ENCODE peak calls at places on chromosomes 16 and 17, in six cellular contexts. M, I, Q, W, S and N are unnamed samples.

GRCh38 chr17:73402466-73402865 is 90.7 kb upstream of the CDC42EP4 start:
- DNase-seq in M (no peak), I (no peak), Q (no peak), W (no peak), S (no peak), N (no peak)

GRCh38 chr17:34654871-34655270 is 75.5 kb downstream of the TMEM132E start:
- DNase-seq in M (no peak), I (no peak), Q (peak), W (no peak), S (no peak), N (no peak)

GRCh38 chr17:18999911-19000310 is 4.7 kb downstream of the FAM83G start:
- DNase-seq in M (no peak), I (no peak), Q (no peak), W (no peak), S (no peak), N (peak)

GRCh38 chr16:57613514-57613913 is 14.9 kb upstream of the ADGRG1 start:
- DNase-seq in M (peak), I (no peak), Q (no peak), W (no peak), S (no peak), N (no peak)

GRCh38 chr17:2860045-2860444 is 63.8 kb downstream of the RAP1GAP2 start:
- DNase-seq in M (no peak), I (no peak), Q (no peak), W (no peak), S (no peak), N (no peak)

GRCh38 chr16:12126091-12126806 is 149.7 kb downstream of the SNX29 start:
- DNase-seq in M (no peak), I (no peak), Q (no peak), W (no peak), S (no peak), N (peak)

GRCh38 chr16:30585022-30585399 is 486 bp downstream of the ZNF785 start:
- DNase-seq in M (peak), I (peak), Q (no peak), W (no peak), S (no peak), N (peak)

GRCh38 chr16:31453255-31454204 is 5.8 kb upstream of the ARMC5 start:
- DNase-seq in M (peak), I (peak), Q (peak), W (peak), S (no peak), N (peak)

GRCh38 chr17:80947200-80947940 is 44.3 kb upstream of the CHMP6 start:
- DNase-seq in M (no peak), I (no peak), Q (no peak), W (no peak), S (no peak), N (no peak)

GRCh38 chr16:85689950-85690320 is 1.2 kb upstream of the GINS2 start:
- DNase-seq in M (no peak), I (peak), Q (no peak), W (no peak), S (no peak), N (no peak)

GRCh38 chr17:82943751-82944150 is 103.9 kb upstream of the ZNF750 start:
- DNase-seq in M (peak), I (no peak), Q (no peak), W (no peak), S (no peak), N (no peak)

GRCh38 chr16:83044589-83044988 is 417.8 kb downstream of the CDH13 start:
- DNase-seq in M (no peak), I (no peak), Q (no peak), W (no peak), S (no peak), N (no peak)

GRCh38 chr16:81491522-81492188 is 47.0 kb downstream of the CMIP start:
- DNase-seq in M (no peak), I (no peak), Q (no peak), W (peak), S (no peak), N (no peak)

GRCh38 chr17:1002771-1003555 is 6.0 kb downstream of the TIMM22 start:
- DNase-seq in M (no peak), I (no peak), Q (no peak), W (peak), S (no peak), N (no peak)

GRCh38 chr16:84419730-84420129 is 51.4 kb downstream of the ATP2C2 start:
- DNase-seq in M (no peak), I (no peak), Q (no peak), W (no peak), S (no peak), N (no peak)

GRCh38 chr16:31105677-31106213 is 2.4 kb upstream of the BCKDK start:
- DNase-seq in M (peak), I (peak), Q (peak), W (no peak), S (peak), N (peak)

GRCh38 chr16:55497558-55497957 is 11.3 kb upstream of the LPCAT2 start:
- DNase-seq in M (no peak), I (no peak), Q (no peak), W (no peak), S (no peak), N (no peak)

GRCh38 chr17:74742978-74743545 is 5.4 kb upstream of the NHERF1 start:
- DNase-seq in M (no peak), I (no peak), Q (no peak), W (no peak), S (no peak), N (no peak)

GRCh38 chr17:70144260-70144846 is 25.0 kb upstream of the KCNJ2 start:
- DNase-seq in M (no peak), I (peak), Q (peak), W (peak), S (no peak), N (peak)

GRCh38 chr17:57408064-57408811 is 151.9 kb downstream of the MSI2 start:
- DNase-seq in M (no peak), I (peak), Q (peak), W (no peak), S (no peak), N (peak)

GRCh38 chr16:5820472-5820871 is 722.9 kb upstream of the EEF2KMT start:
- DNase-seq in M (no peak), I (no peak), Q (no peak), W (no peak), S (no peak), N (peak)

GRCh38 chr17:41215681-41216080 is 10.8 kb upstream of the KRTAP9-2 start:
- DNase-seq in M (no peak), I (no peak), Q (no peak), W (no peak), S (no peak), N (no peak)

GRCh38 chr16:53580038-53580802 is 77.2 kb upstream of the AKTIP start:
- DNase-seq in M (no peak), I (no peak), Q (no peak), W (no peak), S (no peak), N (no peak)

GRCh38 chr16:70576431-70577255 is 53.0 kb downstream of the SF3B3 start:
- DNase-seq in M (peak), I (no peak), Q (no peak), W (peak), S (no peak), N (peak)

GRCh38 chr16:86379505-86379846 is 130.9 kb upstream of the FOXF1 start:
- DNase-seq in M (no peak), I (no peak), Q (no peak), W (no peak), S (no peak), N (no peak)

GRCh38 chr17:49760909-49761558 is 2.9 kb downstream of the FAM117A start:
- DNase-seq in M (no peak), I (no peak), Q (no peak), W (no peak), S (no peak), N (no peak)
- H3K4me3 ChIP-seq in M (no peak), I (no peak), Q (no peak), W (no peak), S (peak), N (no peak)

GRCh38 chr17:8001976-8002645 is at the start of gene GUCY2D:
- DNase-seq in M (peak), I (peak), Q (no peak), W (no peak), S (no peak), N (no peak)
- H3K4me3 ChIP-seq in M (no peak), I (peak), Q (no peak), W (no peak), S (peak), N (no peak)

GRCh38 chr16:2756288-2757015 is 4.0 kb downstream of the SRRM2 start:
- DNase-seq in M (no peak), I (no peak), Q (no peak), W (no peak), S (no peak), N (no peak)

GRCh38 chr16:2753523-2754020 is 1.1 kb downstream of the SRRM2 start:
- DNase-seq in M (no peak), I (peak), Q (peak), W (no peak), S (no peak), N (no peak)

GRCh38 chr16:2755158-2755557 is 2.7 kb downstream of the SRRM2 start:
- DNase-seq in M (no peak), I (no peak), Q (no peak), W (no peak), S (no peak), N (no peak)

GRCh38 chr16:2761472-2761871 is 9.0 kb downstream of the SRRM2 start:
- DNase-seq in M (no peak), I (no peak), Q (no peak), W (no peak), S (no peak), N (no peak)

DNA sequence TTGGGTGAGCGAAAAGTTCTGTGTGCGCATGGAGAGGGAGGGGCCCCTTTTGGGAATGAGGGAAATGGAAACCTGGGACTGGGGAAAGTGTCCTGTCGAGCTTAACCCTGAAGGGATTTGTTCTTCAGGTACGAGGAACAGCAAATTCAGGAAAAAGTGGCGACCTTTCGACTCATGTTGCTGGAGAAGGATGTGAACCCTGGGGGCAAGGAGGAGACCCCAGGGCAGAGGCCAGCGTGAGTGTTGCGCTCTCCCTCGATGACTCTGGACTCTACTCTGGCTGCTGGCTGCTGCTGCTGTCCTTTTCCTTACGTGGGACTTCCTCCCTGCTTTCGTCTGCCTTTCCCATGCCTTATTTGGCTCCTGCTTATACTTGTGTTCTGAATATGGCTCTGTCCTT is 4.9 kb downstream of the SRRM2 start:
- DNase-seq in M (no peak), I (no peak), Q (no peak), W (no peak), S (no peak), N (no peak)
- H3K4me3 ChIP-seq in M (no peak), I (no peak), Q (no peak), W (no peak), S (no peak), N (no peak)

DNA sequence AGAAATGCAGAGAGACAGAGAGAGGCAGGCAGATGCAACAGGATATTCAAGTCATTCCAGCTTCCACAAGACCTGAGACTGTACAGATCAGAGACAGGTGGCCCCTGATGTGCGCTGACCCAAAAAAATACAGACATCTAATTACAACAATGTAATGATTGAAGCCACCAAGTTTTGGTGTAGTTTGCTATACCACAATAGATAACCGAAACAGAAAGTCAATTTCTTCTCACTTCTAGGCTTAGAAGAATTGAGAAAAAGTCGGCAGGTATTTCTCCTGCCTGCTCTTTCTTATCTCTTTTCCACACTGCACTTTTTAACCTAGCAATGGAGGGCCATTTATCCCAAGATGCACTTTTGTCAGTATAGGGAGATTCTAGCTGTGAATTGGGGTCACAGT is 949.2 kb downstream of the CDH11 start:
- DNase-seq in M (no peak), I (no peak), Q (no peak), W (no peak), S (no peak), N (no peak)
- H3K4me3 ChIP-seq in M (no peak), I (no peak), Q (no peak), W (no peak), S (no peak), N (no peak)

GRCh38 chr17:50949128-50950001 is 83.2 kb upstream of the TOB1 start:
- DNase-seq in M (peak), I (no peak), Q (no peak), W (no peak), S (no peak), N (no peak)
- H3K4me3 ChIP-seq in M (no peak), I (no peak), Q (no peak), W (no peak), S (no peak), N (no peak)

GRCh38 chr17:48555616-48556533 is 11.0 kb upstream of the HOXB2 start:
- DNase-seq in M (no peak), I (peak), Q (peak), W (peak), S (no peak), N (no peak)

GRCh38 chr17:48556534-48557401 is 11.9 kb upstream of the HOXB2 start:
- DNase-seq in M (no peak), I (no peak), Q (no peak), W (peak), S (no peak), N (no peak)

GRCh38 chr17:48553837-48554236 is 8.9 kb upstream of the HOXB2 start:
- DNase-seq in M (no peak), I (no peak), Q (no peak), W (peak), S (no peak), N (no peak)

GRCh38 chr17:48554412-48555090 is 9.6 kb upstream of the HOXB2 start:
- DNase-seq in M (no peak), I (peak), Q (no peak), W (peak), S (no peak), N (no peak)

DNA sequence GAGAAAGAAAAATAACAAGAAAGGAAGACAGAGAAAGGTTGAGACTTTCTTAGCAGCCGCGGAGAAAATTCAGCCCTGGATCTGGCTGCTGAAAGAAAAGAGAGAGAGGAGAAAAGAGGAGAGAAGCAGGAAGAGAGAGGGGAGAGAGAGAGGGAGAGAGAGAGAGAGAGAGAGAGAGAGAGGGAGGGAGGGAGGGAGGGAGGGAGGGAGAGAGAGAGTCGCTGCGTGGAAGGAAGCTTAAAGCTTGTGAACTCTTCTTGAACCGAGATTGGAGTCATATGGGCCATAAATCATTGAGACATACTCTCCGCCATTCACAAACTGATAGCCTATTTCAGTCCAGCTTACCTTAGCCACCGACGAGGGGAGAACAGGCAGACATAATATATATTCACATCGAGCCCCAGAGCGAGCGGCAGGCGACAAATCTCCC is 10.3 kb upstream of the HOXB2 start:
- DNase-seq in M (no peak), I (no peak), Q (peak), W (peak), S (no peak), N (peak)
- H3K4me3 ChIP-seq in M (peak), I (no peak), Q (peak), W (peak), S (no peak), N (peak)

DNA sequence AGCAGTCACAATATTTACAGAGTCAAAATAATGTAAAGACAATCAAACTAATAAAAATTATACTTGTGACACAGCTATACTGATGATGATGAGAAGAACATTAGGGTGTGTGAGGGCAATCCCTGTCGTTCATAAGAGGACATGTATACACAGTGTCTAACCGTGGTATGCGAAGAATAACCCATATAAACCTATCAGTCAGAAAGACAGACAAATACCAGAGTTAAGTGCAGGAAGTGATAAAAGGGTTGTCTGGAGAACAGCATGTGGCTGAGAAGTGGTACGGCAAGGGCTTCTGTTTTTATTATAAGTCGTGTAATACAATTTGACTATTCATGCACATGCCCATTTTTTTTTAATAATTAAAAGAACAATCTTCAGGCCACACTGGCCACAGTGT is 46.7 kb downstream of the LMF1 start:
- DNase-seq in M (no peak), I (no peak), Q (no peak), W (no peak), S (no peak), N (no peak)
- H3K4me3 ChIP-seq in M (no peak), I (no peak), Q (no peak), W (no peak), S (no peak), N (no peak)

GRCh38 chr16:8866884-8867482 is 1.8 kb downstream of the CARHSP1 start:
- DNase-seq in M (no peak), I (peak), Q (peak), W (no peak), S (no peak), N (no peak)

GRCh38 chr16:8863594-8864424 is 5.0 kb downstream of the CARHSP1 start:
- DNase-seq in M (no peak), I (peak), Q (peak), W (no peak), S (no peak), N (peak)

GRCh38 chr16:8864480-8864879 is 4.3 kb downstream of the CARHSP1 start:
- DNase-seq in M (no peak), I (no peak), Q (no peak), W (no peak), S (no peak), N (no peak)

GRCh38 chr16:8866118-8866883 is 2.5 kb downstream of the CARHSP1 start:
- DNase-seq in M (peak), I (peak), Q (peak), W (no peak), S (no peak), N (no peak)

DNA sequence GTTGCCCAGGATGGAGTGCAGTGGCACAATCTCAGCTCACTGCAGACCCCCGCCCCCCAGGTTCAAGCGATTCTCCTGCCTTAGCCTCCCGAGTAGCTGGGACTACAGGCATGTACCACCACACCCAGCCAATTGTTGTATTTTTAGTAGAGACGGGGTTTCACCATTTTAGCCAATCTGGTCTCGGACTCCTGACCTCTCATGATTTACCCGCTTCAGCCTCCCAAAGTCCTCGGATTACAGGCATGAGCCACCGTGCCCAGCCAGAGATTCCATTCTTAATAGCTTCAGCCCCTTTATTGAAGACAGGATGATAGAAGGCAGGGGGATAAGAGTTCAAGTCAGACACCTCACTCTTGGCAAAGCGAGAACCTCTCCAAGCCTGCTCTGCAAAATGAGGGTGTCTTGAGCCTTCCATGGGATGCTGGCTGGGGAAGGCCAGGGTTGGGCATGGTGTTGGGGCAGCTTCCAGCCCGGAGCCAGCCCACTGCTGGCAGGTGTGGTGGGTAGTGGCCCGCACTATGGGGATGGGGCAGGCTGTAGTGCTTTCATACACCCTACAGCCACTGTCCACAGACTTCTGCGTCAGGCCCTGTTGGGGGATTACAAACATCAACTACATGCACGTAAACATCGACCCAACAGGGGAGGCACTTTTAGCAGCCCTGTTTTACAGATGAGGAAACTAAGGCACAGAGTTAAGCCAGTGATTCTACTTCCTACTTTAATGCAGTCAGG is 3.5 kb downstream of the CARHSP1 start:
- DNase-seq in M (no peak), I (no peak), Q (no peak), W (no peak), S (no peak), N (no peak)
- H3K4me3 ChIP-seq in M (no peak), I (no peak), Q (no peak), W (no peak), S (no peak), N (no peak)

GRCh38 chr17:50875074-50875473 is 8.9 kb upstream of the TOB1 start:
- DNase-seq in M (no peak), I (no peak), Q (no peak), W (no peak), S (no peak), N (no peak)
- H3K4me3 ChIP-seq in M (no peak), I (no peak), Q (no peak), W (no peak), S (no peak), N (no peak)